ENCODE peak calls at places on chromosome 3, in six cellular contexts. L is WTC11, D is astrocyte, N is brain microvascular endothelial cell, S is stomach, E is MCF 10A. Z is an unnamed sample.

GRCh38 chr3:172135766-172136729 is 96.7 kb downstream of the FNDC3B start:
- DNase-seq in L (no peak), D (peak), N (peak), S (no peak), E (peak), Z (no peak)

GRCh38 chr3:128382221-128382807 is 84.4 kb downstream of the DNAJB8 start:
- DNase-seq in L (no peak), D (no peak), N (no peak), S (peak), E (peak), Z (no peak)

GRCh38 chr3:71035314-71035713 is 548.2 kb downstream of the FOXP1 start:
- DNase-seq in L (no peak), D (peak), N (peak), S (no peak), E (peak), Z (no peak)

GRCh38 chr3:122952509-122952908 is 75.1 kb downstream of the SEMA5B start:
- DNase-seq in L (peak), D (no peak), N (no peak), S (no peak), E (peak), Z (no peak)

GRCh38 chr3:37241880-37242279 is 67.5 kb upstream of the LRRFIP2 start:
- DNase-seq in L (no peak), D (no peak), N (no peak), S (no peak), E (no peak), Z (no peak)

GRCh38 chr3:16849240-16849639 is 35.5 kb upstream of the PLCL2 start:
- DNase-seq in L (peak), D (peak), N (peak), S (peak), E (no peak), Z (peak)

GRCh38 chr3:4474683-4475490 is 7.8 kb upstream of the SUMF1 start:
- DNase-seq in L (no peak), D (peak), N (peak), S (no peak), E (peak), Z (no peak)

GRCh38 chr3:28347374-28348285 is 891 bp upstream of the ZCWPW2 start:
- DNase-seq in L (no peak), D (no peak), N (no peak), S (no peak), E (peak), Z (no peak)

GRCh38 chr3:101695779-101696372 is 9.4 kb upstream of the RPL24 start:
- DNase-seq in L (no peak), D (peak), N (peak), S (no peak), E (peak), Z (peak)

GRCh38 chr3:120113128-120114116 is 19.2 kb upstream of the GSK3B start:
- DNase-seq in L (no peak), D (peak), N (peak), S (peak), E (peak), Z (no peak)

GRCh38 chr3:8482960-8483665 is 18.5 kb upstream of the LMCD1 start:
- DNase-seq in L (no peak), D (peak), N (peak), S (peak), E (peak), Z (no peak)

GRCh38 chr3:112459750-112460149 is 39.5 kb downstream of the BTLA start:
- DNase-seq in L (no peak), D (no peak), N (no peak), S (no peak), E (no peak), Z (no peak)

GRCh38 chr3:58074126-58074715 is 66.0 kb downstream of the FLNB start:
- DNase-seq in L (no peak), D (no peak), N (no peak), S (no peak), E (no peak), Z (no peak)

GRCh38 chr3:67176396-67176795 is 178.3 kb downstream of the KBTBD8 start:
- DNase-seq in L (no peak), D (no peak), N (no peak), S (no peak), E (no peak), Z (no peak)

GRCh38 chr3:4323246-4324027 is 20.3 kb downstream of the SETMAR start:
- DNase-seq in L (no peak), D (no peak), N (no peak), S (no peak), E (no peak), Z (no peak)

GRCh38 chr3:15280853-15281532 is 51.4 kb downstream of the SH3BP5 start:
- DNase-seq in L (no peak), D (no peak), N (no peak), S (no peak), E (no peak), Z (no peak)

GRCh38 chr3:38533285-38533994 is 37.3 kb downstream of the EXOG start:
- DNase-seq in L (no peak), D (no peak), N (no peak), S (no peak), E (no peak), Z (no peak)

GRCh38 chr3:108341911-108342310 is 45.6 kb downstream of the HHLA2 start:
- DNase-seq in L (no peak), D (no peak), N (no peak), S (no peak), E (no peak), Z (no peak)

GRCh38 chr3:167732313-167733065 is 2.2 kb downstream of the PDCD10 start:
- DNase-seq in L (no peak), D (no peak), N (no peak), S (no peak), E (peak), Z (no peak)

GRCh38 chr3:194632983-194633348 is 253 bp downstream of the TMEM44 start:
- DNase-seq in L (no peak), D (no peak), N (no peak), S (no peak), E (no peak), Z (peak)

GRCh38 chr3:25747033-25747432 is 36.2 kb downstream of the NGLY1 start:
- DNase-seq in L (no peak), D (peak), N (peak), S (no peak), E (peak), Z (no peak)

GRCh38 chr3:149378420-149379388 is 1.3 kb upstream of the TM4SF1 start:
- DNase-seq in L (no peak), D (no peak), N (no peak), S (no peak), E (no peak), Z (no peak)

GRCh38 chr3:179971280-179971679 is 65.5 kb downstream of the PEX5L start:
- DNase-seq in L (no peak), D (no peak), N (no peak), S (no peak), E (no peak), Z (no peak)

GRCh38 chr3:67461667-67462142 is 192.7 kb downstream of the SUCLG2 start:
- DNase-seq in L (no peak), D (peak), N (peak), S (no peak), E (no peak), Z (no peak)

GRCh38 chr3:159322322-159322939 is 520.6 kb downstream of the MFSD1 start:
- DNase-seq in L (peak), D (no peak), N (peak), S (no peak), E (peak), Z (peak)

GRCh38 chr3:172577962-172578560 is 54.8 kb upstream of the TNFSF10 start:
- DNase-seq in L (no peak), D (no peak), N (no peak), S (no peak), E (no peak), Z (no peak)

GRCh38 chr3:138846350-138846756 is 11.6 kb upstream of the PIK3CB start:
- DNase-seq in L (no peak), D (no peak), N (no peak), S (no peak), E (no peak), Z (no peak)

DNA sequence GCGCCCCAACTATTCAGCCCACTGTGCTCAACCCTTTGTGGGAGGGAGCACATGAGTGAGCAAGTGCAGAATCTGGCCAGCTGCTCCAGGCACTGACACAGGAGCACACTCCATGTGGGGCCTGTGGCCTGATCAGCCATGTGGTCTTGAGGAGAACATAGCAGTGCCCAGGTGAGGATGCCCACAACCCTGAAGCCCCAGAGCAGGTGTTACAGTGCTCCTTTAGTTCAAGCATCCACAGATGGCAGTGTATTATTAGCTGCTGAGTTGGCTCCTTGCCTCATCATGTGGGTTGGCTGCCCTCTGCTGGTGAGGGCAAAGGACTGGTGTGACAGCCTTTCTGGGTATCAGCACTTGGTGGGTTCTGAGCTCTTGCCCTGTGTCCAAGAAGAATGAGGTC is 1588.2 kb downstream of the SI start:
- DNase-seq in L (peak), D (no peak), N (peak), S (peak), E (peak), Z (peak)
- TF ChIP-seq CTCF in L (peak), D (peak), N (peak), S (no peak), E (peak), Z (peak)

GRCh38 chr3:150567328-150567727 is 20.7 kb downstream of the EIF2A start:
- DNase-seq in L (no peak), D (no peak), N (no peak), S (no peak), E (no peak), Z (no peak)
- TF ChIP-seq CTCF in L (no peak), D (no peak), N (no peak), S (no peak), E (no peak), Z (no peak)

GRCh38 chr3:188415196-188415595 is 261.2 kb downstream of the LPP start:
- DNase-seq in L (no peak), D (no peak), N (no peak), S (no peak), E (peak), Z (no peak)

GRCh38 chr3:188416041-188416440 is 262.1 kb downstream of the LPP start:
- DNase-seq in L (no peak), D (no peak), N (no peak), S (no peak), E (peak), Z (no peak)

GRCh38 chr3:188407158-188407880 is 253.4 kb downstream of the LPP start:
- DNase-seq in L (no peak), D (peak), N (no peak), S (no peak), E (no peak), Z (no peak)

GRCh38 chr3:188417329-188417728 is 263.4 kb downstream of the LPP start:
- DNase-seq in L (no peak), D (no peak), N (no peak), S (no peak), E (peak), Z (no peak)

DNA sequence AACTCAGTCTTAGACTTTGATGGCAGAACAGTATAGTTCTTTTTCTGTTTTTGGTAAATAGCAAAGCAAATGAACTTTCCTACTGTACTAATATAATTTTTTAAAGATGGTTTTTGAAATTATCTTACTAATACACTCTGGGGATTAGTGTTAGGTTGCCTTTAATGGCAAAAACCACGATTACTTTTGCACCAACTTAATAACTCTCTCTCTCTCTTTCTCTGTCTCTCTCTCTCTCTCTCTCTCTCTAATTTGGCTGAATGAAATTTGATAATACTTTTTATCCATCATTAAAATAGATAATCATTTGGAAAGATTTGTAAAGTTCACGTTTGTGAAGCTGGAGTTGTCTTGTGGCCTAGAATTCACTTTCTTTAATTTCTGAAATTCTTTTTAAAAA is 257.8 kb downstream of the LPP start:
- DNase-seq in L (no peak), D (no peak), N (no peak), S (no peak), E (no peak), Z (no peak)
- TF ChIP-seq CTCF in L (no peak), D (no peak), N (no peak), S (no peak), E (no peak), Z (no peak)

GRCh38 chr3:140384876-140385275 is 293.0 kb upstream of the TRIM42 start:
- DNase-seq in L (no peak), D (no peak), N (no peak), S (no peak), E (no peak), Z (no peak)
- TF ChIP-seq CTCF in L (no peak), D (no peak), N (no peak), S (no peak), E (no peak), Z (no peak)

DNA sequence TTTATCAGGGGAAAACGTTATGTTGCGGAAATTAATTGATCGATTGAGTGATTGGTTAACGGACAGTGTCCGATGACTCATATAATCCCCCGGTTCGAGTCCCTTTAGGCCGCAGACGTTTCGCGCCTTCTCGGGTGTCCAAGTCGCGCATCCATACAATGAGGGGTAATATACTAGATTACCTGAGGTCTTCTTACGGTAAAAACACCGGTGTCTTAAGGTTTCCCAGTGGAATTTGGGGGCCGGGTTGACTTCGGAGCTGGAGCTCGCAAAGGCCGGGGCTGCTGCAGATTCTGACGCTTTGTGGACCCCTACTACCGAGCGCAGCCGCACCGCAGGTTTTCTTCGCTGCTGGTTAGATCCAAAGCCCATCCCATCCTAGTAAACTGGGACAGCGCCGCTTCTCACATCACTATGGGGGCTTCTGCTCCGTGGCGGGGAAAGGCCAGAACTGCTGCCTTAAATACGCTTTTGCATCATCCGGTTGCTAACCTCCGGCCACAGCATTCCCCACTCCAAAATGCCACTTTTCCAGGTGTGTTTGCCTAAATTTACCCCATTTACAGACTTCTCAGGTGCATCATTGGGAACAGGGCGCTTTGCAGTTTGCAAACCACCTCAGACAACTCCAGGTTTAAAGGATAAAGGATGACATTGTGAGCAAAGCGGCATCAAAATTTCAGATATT is 858 bp upstream of the SACM1L start:
- DNase-seq in L (peak), D (no peak), N (no peak), S (no peak), E (peak), Z (peak)
- TF ChIP-seq CTCF in L (no peak), D (no peak), N (no peak), S (no peak), E (no peak), Z (no peak)

Z was measured in neural crest cell.